ENCODE peak calls at places on chromosome 22, in four cellular contexts. M is H9, W is astrocyte, Y is fibroblast of lung. P is an unnamed sample.

GRCh38 chr22:42192547-42192946 is 61.9 kb upstream of the CYP2D6 start:
- DNase-seq in M (no peak), W (no peak), Y (no peak), P (no peak)

GRCh38 chr22:19873960-19874306 is 19.3 kb upstream of the GNB1L start:
- DNase-seq in M (no peak), W (no peak), Y (no peak), P (no peak)

GRCh38 chr22:37498289-37498909 is 12.2 kb upstream of the MFNG start:
- DNase-seq in M (peak), W (no peak), Y (no peak), P (peak)

GRCh38 chr22:47107431-47107830 is 345.0 kb downstream of the TBC1D22A start:
- DNase-seq in M (no peak), W (peak), Y (peak), P (no peak)

GRCh38 chr22:26671317-26672059 is 14.1 kb downstream of the MIAT start:
- DNase-seq in M (no peak), W (no peak), Y (no peak), P (no peak)

GRCh38 chr22:27461470-27461869 is 340.1 kb downstream of the MN1 start:
- DNase-seq in M (peak), W (peak), Y (peak), P (peak)

GRCh38 chr22:47174096-47174495 is 411.6 kb downstream of the TBC1D22A start:
- DNase-seq in M (peak), W (no peak), Y (no peak), P (no peak)

GRCh38 chr22:19714320-19715252 is at the start of gene SEPTIN5:
- DNase-seq in M (no peak), W (no peak), Y (no peak), P (peak)

GRCh38 chr22:24592144-24592845 is 578 bp downstream of the LRRC75B start:
- DNase-seq in M (peak), W (peak), Y (peak), P (no peak)

GRCh38 chr22:23438216-23438615 is 141.9 kb downstream of the IGLL1 start:
- DNase-seq in M (no peak), W (no peak), Y (no peak), P (no peak)

GRCh38 chr22:23862103-23862502 is 4.4 kb downstream of the SLC2A11 start:
- DNase-seq in M (peak), W (no peak), Y (peak), P (peak)

GRCh38 chr22:29790061-29790460 is 22.9 kb downstream of the UQCR10 start:
- DNase-seq in M (no peak), W (no peak), Y (no peak), P (no peak)

GRCh38 chr22:27636716-27637503 is 164.6 kb downstream of the MN1 start:
- DNase-seq in M (no peak), W (no peak), Y (no peak), P (no peak)

GRCh38 chr22:26702906-26703830 is 45.8 kb downstream of the MIAT start:
- DNase-seq in M (no peak), W (peak), Y (peak), P (no peak)

DNA sequence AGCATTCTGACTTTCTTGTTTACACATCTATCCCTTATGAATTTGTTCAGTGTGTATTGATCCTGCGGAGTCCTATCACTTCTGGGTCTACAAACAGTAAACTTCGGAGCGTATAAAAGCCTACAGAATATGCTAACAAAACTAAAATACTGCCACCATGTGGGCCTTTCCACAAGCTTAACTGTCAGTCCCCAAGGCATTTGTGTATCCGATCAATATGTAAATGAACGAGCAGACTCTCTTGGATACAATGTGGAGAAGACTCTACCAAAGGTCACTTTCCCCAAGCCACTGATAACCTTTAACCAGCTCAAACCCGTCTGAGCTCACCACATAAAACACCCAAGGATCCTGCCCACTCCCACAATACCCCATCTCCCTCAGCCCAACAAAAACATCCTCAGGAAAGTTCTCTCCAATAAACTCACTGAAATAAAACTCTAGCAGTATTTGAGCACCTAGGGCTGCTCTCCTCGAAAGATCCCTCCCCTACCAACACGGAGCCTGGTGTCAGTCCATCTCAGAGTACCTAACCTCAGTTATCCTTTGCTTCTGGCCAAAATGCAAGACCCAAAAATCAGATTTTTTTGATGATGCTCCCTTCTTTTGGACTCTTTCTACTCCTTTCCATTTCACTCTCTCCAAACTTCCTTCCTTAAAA is 17.8 kb downstream of the ADA2 start:
- DNase-seq in M (no peak), W (no peak), Y (peak), P (no peak)
- TF ChIP-seq CTCF in M (peak), W (no peak), Y (peak), P (no peak)

DNA sequence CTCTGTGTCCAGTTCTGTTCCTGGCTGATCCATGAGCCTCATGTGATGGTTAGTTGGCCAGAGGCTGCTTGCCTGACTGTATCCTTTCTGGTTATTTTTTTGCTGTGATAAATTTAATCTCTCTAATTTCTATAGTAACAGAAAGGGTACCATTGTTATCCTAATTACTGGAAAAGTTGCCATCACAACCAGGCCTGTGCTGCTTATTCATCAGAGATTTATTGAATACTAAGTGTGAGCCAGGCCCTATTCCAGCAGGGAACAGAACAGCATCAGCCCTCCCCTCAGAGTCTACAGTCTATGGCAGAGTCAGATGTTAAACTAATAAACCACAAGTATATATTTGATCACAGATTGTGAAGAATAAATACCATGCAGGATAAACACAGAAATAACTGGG is 86.8 kb downstream of the DEPDC5 start:
- DNase-seq in M (no peak), W (no peak), Y (no peak), P (no peak)
- TF ChIP-seq CTCF in M (no peak), W (no peak), Y (no peak), P (no peak)

DNA sequence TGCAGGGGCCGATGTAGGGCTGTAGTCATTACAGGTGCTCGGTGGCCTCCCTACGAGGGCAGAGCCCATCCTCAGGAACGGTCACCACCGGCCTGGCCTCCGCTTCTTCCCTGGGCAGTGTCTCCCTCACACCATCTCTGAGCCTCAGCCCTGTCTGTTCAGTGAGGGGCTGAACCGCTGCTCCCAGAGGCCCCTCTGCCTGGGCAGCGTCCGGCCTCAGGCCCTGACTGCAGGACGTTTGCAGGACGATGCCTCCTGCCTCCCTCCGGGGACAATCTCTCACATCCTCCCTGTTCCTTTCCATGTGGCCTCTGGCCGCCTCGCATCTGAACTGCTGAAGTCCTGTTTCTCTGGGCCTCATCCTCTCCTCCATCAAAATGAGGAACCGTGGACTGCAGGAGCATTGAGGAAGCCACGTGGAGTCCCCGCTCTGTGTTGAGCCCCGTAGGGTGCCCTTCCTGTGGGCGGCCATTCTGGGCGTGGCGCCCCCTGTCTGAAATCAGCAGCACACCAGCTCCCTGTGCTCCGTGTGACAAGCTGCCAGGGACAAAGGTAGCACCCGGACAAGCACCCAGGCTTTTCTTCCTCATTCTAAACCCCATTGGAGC is 933.5 kb downstream of the BRD1 start:
- DNase-seq in M (peak), W (no peak), Y (no peak), P (no peak)
- TF ChIP-seq CTCF in M (peak), W (no peak), Y (no peak), P (peak)

GRCh38 chr22:36405221-36405631 is 17.5 kb upstream of the MYH9 start:
- DNase-seq in M (no peak), W (no peak), Y (no peak), P (no peak)

GRCh38 chr22:36406721-36407120 is 19.0 kb upstream of the MYH9 start:
- DNase-seq in M (no peak), W (no peak), Y (no peak), P (no peak)

GRCh38 chr22:36404436-36404835 is 16.7 kb upstream of the MYH9 start:
- DNase-seq in M (no peak), W (no peak), Y (no peak), P (no peak)

GRCh38 chr22:36406139-36406538 is 18.4 kb upstream of the MYH9 start:
- DNase-seq in M (no peak), W (no peak), Y (no peak), P (no peak)

GRCh38 chr22:36405671-36406070 is 17.9 kb upstream of the MYH9 start:
- DNase-seq in M (no peak), W (no peak), Y (peak), P (no peak)
- TF ChIP-seq CTCF in M (no peak), W (no peak), Y (no peak), P (no peak)

DNA sequence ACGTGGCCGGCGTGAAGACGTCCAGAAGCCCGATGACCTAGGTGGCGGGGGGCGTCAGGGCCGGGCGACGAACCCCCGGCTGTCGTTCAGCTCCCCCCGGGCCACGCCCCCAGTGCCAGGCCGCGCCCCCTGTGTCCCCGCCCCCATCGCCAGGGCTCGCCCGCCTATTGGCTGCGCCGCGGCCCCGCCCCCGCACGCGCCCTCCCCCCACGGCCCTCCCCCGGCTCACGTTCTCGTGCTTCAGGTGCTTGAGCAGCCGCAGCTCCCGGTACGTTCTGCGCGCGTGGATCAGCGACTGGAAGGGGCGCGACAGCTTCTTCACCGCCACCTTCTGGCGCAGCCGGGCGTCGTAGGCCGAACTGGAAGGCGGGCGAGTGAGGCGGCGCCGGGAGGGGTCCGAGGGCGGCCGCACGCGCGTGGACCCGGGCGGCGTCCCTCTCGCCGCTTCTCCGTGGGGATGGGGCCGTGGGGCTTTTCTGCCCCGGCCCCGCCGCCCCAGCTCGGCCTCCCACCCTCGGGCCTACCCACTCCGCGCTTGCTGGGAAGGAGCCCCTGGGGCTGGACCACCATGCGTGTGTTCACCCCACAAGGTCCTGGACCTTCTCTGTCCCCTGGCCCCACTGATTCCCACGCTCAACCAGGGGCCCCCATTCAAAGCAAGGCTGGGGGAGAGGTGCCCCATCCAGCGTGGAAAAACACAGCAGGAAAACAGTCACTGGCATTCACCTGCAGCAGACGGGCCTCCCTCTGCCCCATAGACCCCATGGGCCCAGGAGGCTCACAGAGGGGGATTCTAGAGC is 2.4 kb downstream of the MAPK11 start:
- DNase-seq in M (peak), W (no peak), Y (peak), P (no peak)
- TF ChIP-seq CTCF in M (peak), W (no peak), Y (peak), P (no peak)

DNA sequence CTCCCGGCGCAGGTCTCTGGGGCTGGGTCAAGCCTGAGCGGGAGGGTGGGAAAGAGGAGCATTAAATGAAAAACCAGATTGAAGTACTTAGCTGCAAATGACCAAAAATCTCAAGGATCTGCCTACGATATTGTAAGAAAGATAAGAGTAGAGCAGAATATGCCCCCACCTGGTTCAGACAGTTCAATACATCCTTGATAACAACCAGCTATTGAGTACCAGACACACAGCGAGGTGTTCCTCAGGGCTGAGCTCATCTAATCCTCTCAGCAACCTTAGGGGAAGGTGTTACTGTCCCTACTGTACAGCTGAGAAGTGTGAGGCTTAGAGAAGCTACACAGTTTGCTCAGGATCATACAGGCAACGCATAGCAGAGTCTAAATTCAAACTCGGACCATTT is 27.4 kb upstream of the HMGXB4 start:
- DNase-seq in M (no peak), W (no peak), Y (no peak), P (no peak)
- TF ChIP-seq CTCF in M (no peak), W (no peak), Y (no peak), P (no peak)

DNA sequence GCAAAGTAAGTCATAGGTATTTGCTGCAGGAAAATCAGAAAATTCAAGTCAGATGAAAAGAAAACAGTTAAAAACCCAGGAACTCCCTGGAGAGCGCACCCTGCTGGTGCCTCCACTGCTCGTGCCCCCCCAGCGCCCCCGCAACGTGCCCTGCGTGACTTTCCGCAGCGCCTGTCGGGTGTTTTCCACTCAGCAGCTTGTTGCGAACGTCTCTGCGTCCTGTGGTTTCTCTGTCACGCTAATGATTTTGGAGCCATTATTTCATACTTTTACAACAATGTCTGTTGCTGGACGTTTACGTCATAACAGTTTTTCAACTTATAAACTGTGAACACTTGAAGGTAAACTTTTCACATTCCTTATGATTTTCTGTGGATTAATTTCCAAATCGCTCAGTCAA is 5.0 kb downstream of the CRELD2 start:
- DNase-seq in M (no peak), W (no peak), Y (peak), P (no peak)
- TF ChIP-seq CTCF in M (peak), W (no peak), Y (peak), P (no peak)

DNA sequence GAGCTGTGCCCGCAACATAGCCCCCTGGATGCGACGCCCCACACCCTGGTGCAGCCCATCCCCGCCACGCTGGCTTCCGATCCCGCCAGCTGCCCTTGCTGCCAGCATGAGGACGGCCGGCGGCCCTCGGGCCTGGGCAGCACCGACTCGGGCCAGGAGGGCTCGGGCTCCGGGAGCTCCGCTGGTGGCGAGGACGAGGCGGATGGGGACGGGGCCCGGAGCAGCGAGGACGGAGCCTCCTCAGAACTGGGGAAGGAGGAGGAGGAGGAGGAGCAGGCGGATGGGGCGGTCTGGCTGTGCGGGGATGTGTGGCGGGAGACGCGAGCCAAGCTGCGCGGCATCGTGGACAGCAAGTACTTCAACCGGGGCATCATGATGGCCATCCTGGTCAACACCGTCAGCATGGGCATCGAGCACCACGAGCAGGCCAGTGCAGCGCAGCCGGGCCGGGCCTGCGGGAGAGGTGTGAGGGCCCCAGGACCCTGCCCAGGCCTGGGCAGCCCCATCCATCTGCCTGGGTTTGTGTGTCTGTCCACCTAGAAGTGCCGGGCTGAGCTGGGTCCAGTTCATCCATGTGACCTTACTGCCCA is 79.0 kb downstream of the CACNA1I start:
- DNase-seq in M (no peak), W (no peak), Y (no peak), P (no peak)
- TF ChIP-seq CTCF in M (no peak), W (no peak), Y (no peak), P (no peak)